ENCODE peak calls at places on chromosomes 4 and X, in six cellular contexts. One of them, this sample, is unnamed.
A peak's percentile ranks its signal among the peaks of the same experiment; 100 is the strongest.

GRCh38 chr4:53591372-53591892 is at the start of gene LNX1:
- DNase-seq in stimulated activated CD8-positive, alpha-beta memory T cell treated with anti-CD3 and anti-CD28 coated beads, Interleukin-7, amount 100 ng/mL, for 1 hour: no peak
- DNase-seq in K562: peak; percentile 65
- DNase-seq in lung microvascular endothelial cell: no peak
- DNase-seq in ureter: peak; percentile 92
- DNase-seq in naive thymus-derived CD8-positive, alpha-beta T cell: no peak
- DNase-seq in this sample: peak; percentile 96

GRCh38 chr4:15392053-15392805 is 35.6 kb upstream of the C1QTNF7 start:
- DNase-seq in naive thymus-derived CD8-positive, alpha-beta T cell: no peak
- DNase-seq in K562: no peak
- DNase-seq in lung microvascular endothelial cell: no peak
- DNase-seq in stimulated activated CD8-positive, alpha-beta memory T cell treated with anti-CD3 and anti-CD28 coated beads, Interleukin-7, amount 100 ng/mL, for 1 hour: no peak
- DNase-seq in ureter: no peak
- DNase-seq in this sample: no peak

GRCh38 chrX:131792356-131792749 is 230.7 kb upstream of the STK26 start:
- DNase-seq in stimulated activated CD8-positive, alpha-beta memory T cell treated with anti-CD3 and anti-CD28 coated beads, Interleukin-7, amount 100 ng/mL, for 1 hour: peak; percentile 71
- DNase-seq in ureter: peak; percentile 94
- DNase-seq in K562: no peak
- DNase-seq in naive thymus-derived CD8-positive, alpha-beta T cell: no peak
- DNase-seq in lung microvascular endothelial cell: peak; percentile 80
- DNase-seq in this sample: peak; percentile 77

GRCh38 chr4:186840771-186841301 is 117.2 kb upstream of the FAT1 start:
- DNase-seq in stimulated activated CD8-positive, alpha-beta memory T cell treated with anti-CD3 and anti-CD28 coated beads, Interleukin-7, amount 100 ng/mL, for 1 hour: no peak
- DNase-seq in ureter: no peak
- DNase-seq in K562: peak; percentile 75
- DNase-seq in lung microvascular endothelial cell: no peak
- DNase-seq in naive thymus-derived CD8-positive, alpha-beta T cell: no peak
- DNase-seq in this sample: no peak

GRCh38 chr4:2059034-2059725 is at the start of gene NAT8L:
- DNase-seq in lung microvascular endothelial cell: no peak
- DNase-seq in ureter: no peak
- DNase-seq in K562: peak; percentile 77
- DNase-seq in naive thymus-derived CD8-positive, alpha-beta T cell: no peak
- DNase-seq in stimulated activated CD8-positive, alpha-beta memory T cell treated with anti-CD3 and anti-CD28 coated beads, Interleukin-7, amount 100 ng/mL, for 1 hour: no peak
- DNase-seq in this sample: peak; percentile 45

GRCh38 chrX:37787353-37787869 is 7.6 kb downstream of the CYBB start:
- DNase-seq in naive thymus-derived CD8-positive, alpha-beta T cell: no peak
- DNase-seq in ureter: no peak
- DNase-seq in lung microvascular endothelial cell: no peak
- DNase-seq in K562: no peak
- DNase-seq in stimulated activated CD8-positive, alpha-beta memory T cell treated with anti-CD3 and anti-CD28 coated beads, Interleukin-7, amount 100 ng/mL, for 1 hour: no peak
- DNase-seq in this sample: no peak

GRCh38 chr4:153777421-153777820 is 11.5 kb downstream of the SFRP2 start:
- DNase-seq in ureter: no peak
- DNase-seq in naive thymus-derived CD8-positive, alpha-beta T cell: no peak
- DNase-seq in stimulated activated CD8-positive, alpha-beta memory T cell treated with anti-CD3 and anti-CD28 coated beads, Interleukin-7, amount 100 ng/mL, for 1 hour: no peak
- DNase-seq in lung microvascular endothelial cell: no peak
- DNase-seq in K562: no peak
- DNase-seq in this sample: no peak

GRCh38 chr4:15506464-15506863 is 36.8 kb downstream of the CC2D2A start:
- DNase-seq in K562: no peak
- DNase-seq in lung microvascular endothelial cell: peak; percentile 87
- DNase-seq in stimulated activated CD8-positive, alpha-beta memory T cell treated with anti-CD3 and anti-CD28 coated beads, Interleukin-7, amount 100 ng/mL, for 1 hour: no peak
- DNase-seq in ureter: no peak
- DNase-seq in naive thymus-derived CD8-positive, alpha-beta T cell: no peak
- DNase-seq in this sample: no peak

GRCh38 chr4:48651869-48652447 is 128.1 kb downstream of the FRYL start:
- DNase-seq in naive thymus-derived CD8-positive, alpha-beta T cell: no peak
- DNase-seq in ureter: no peak
- DNase-seq in stimulated activated CD8-positive, alpha-beta memory T cell treated with anti-CD3 and anti-CD28 coated beads, Interleukin-7, amount 100 ng/mL, for 1 hour: no peak
- DNase-seq in K562: no peak
- DNase-seq in lung microvascular endothelial cell: no peak
- DNase-seq in this sample: no peak

GRCh38 chr4:86940176-86940575 is 5.4 kb downstream of the AFF1 start:
- DNase-seq in K562: no peak
- DNase-seq in stimulated activated CD8-positive, alpha-beta memory T cell treated with anti-CD3 and anti-CD28 coated beads, Interleukin-7, amount 100 ng/mL, for 1 hour: no peak
- DNase-seq in naive thymus-derived CD8-positive, alpha-beta T cell: no peak
- DNase-seq in ureter: no peak
- DNase-seq in lung microvascular endothelial cell: no peak
- DNase-seq in this sample: no peak

GRCh38 chrX:154649864-154650510 is 3.4 kb downstream of the CTAG2 start:
- DNase-seq in ureter: no peak
- DNase-seq in stimulated activated CD8-positive, alpha-beta memory T cell treated with anti-CD3 and anti-CD28 coated beads, Interleukin-7, amount 100 ng/mL, for 1 hour: no peak
- DNase-seq in lung microvascular endothelial cell: no peak
- DNase-seq in K562: no peak
- DNase-seq in naive thymus-derived CD8-positive, alpha-beta T cell: no peak
- DNase-seq in this sample: no peak

GRCh38 chrX:3526084-3526483 is 179.6 kb upstream of the MXRA5 start:
- DNase-seq in K562: no peak
- DNase-seq in ureter: no peak
- DNase-seq in naive thymus-derived CD8-positive, alpha-beta T cell: no peak
- DNase-seq in stimulated activated CD8-positive, alpha-beta memory T cell treated with anti-CD3 and anti-CD28 coated beads, Interleukin-7, amount 100 ng/mL, for 1 hour: no peak
- DNase-seq in lung microvascular endothelial cell: no peak
- DNase-seq in this sample: no peak

GRCh38 chr4:108674356-108674977 is 24.1 kb downstream of the OSTC start:
- DNase-seq in naive thymus-derived CD8-positive, alpha-beta T cell: no peak
- DNase-seq in K562: no peak
- DNase-seq in lung microvascular endothelial cell: no peak
- DNase-seq in stimulated activated CD8-positive, alpha-beta memory T cell treated with anti-CD3 and anti-CD28 coated beads, Interleukin-7, amount 100 ng/mL, for 1 hour: no peak
- DNase-seq in ureter: no peak
- DNase-seq in this sample: no peak

GRCh38 chr4:121373841-121374240 is 7.0 kb downstream of the QRFPR start:
- DNase-seq in ureter: no peak
- DNase-seq in K562: no peak
- DNase-seq in naive thymus-derived CD8-positive, alpha-beta T cell: no peak
- DNase-seq in stimulated activated CD8-positive, alpha-beta memory T cell treated with anti-CD3 and anti-CD28 coated beads, Interleukin-7, amount 100 ng/mL, for 1 hour: no peak
- DNase-seq in lung microvascular endothelial cell: no peak
- DNase-seq in this sample: no peak

GRCh38 chr4:141534985-141535384 is 101.4 kb upstream of the IL15 start:
- DNase-seq in ureter: no peak
- DNase-seq in lung microvascular endothelial cell: no peak
- DNase-seq in stimulated activated CD8-positive, alpha-beta memory T cell treated with anti-CD3 and anti-CD28 coated beads, Interleukin-7, amount 100 ng/mL, for 1 hour: no peak
- DNase-seq in K562: no peak
- DNase-seq in naive thymus-derived CD8-positive, alpha-beta T cell: no peak
- DNase-seq in this sample: no peak

GRCh38 chrX:123665197-123665596 is 67.7 kb downstream of the THOC2 start:
- DNase-seq in stimulated activated CD8-positive, alpha-beta memory T cell treated with anti-CD3 and anti-CD28 coated beads, Interleukin-7, amount 100 ng/mL, for 1 hour: no peak
- DNase-seq in lung microvascular endothelial cell: no peak
- DNase-seq in ureter: no peak
- DNase-seq in K562: no peak
- DNase-seq in naive thymus-derived CD8-positive, alpha-beta T cell: no peak
- DNase-seq in this sample: no peak

GRCh38 chrX:118189628-118190027 is 73.0 kb upstream of the KLHL13 start:
- DNase-seq in stimulated activated CD8-positive, alpha-beta memory T cell treated with anti-CD3 and anti-CD28 coated beads, Interleukin-7, amount 100 ng/mL, for 1 hour: no peak
- DNase-seq in ureter: no peak
- DNase-seq in K562: no peak
- DNase-seq in lung microvascular endothelial cell: no peak
- DNase-seq in naive thymus-derived CD8-positive, alpha-beta T cell: no peak
- DNase-seq in this sample: peak; percentile 41

GRCh38 chrX:64205441-64205734 is at the start of gene AMER1:
- DNase-seq in stimulated activated CD8-positive, alpha-beta memory T cell treated with anti-CD3 and anti-CD28 coated beads, Interleukin-7, amount 100 ng/mL, for 1 hour: no peak
- DNase-seq in K562: no peak
- DNase-seq in naive thymus-derived CD8-positive, alpha-beta T cell: peak; percentile 62
- DNase-seq in lung microvascular endothelial cell: no peak
- DNase-seq in ureter: peak; percentile 45
- DNase-seq in this sample: no peak

GRCh38 chrX:9318213-9318612 is 146.6 kb upstream of the TBL1X start:
- DNase-seq in lung microvascular endothelial cell: peak; percentile 63
- DNase-seq in naive thymus-derived CD8-positive, alpha-beta T cell: no peak
- DNase-seq in ureter: no peak
- DNase-seq in stimulated activated CD8-positive, alpha-beta memory T cell treated with anti-CD3 and anti-CD28 coated beads, Interleukin-7, amount 100 ng/mL, for 1 hour: no peak
- DNase-seq in K562: peak; percentile 9
- DNase-seq in this sample: no peak

GRCh38 chrX:150465326-150465725 is 102.2 kb downstream of the MAMLD1 start:
- DNase-seq in stimulated activated CD8-positive, alpha-beta memory T cell treated with anti-CD3 and anti-CD28 coated beads, Interleukin-7, amount 100 ng/mL, for 1 hour: no peak
- DNase-seq in lung microvascular endothelial cell: no peak
- DNase-seq in naive thymus-derived CD8-positive, alpha-beta T cell: no peak
- DNase-seq in ureter: peak; percentile 6
- DNase-seq in K562: no peak
- DNase-seq in this sample: no peak

This sample was measured in pancreas.